ENCODE peak calls at places on chromosomes 4 and X, in seven cellular contexts. S, H, D, F, M, J and Z are unnamed samples.

GRCh38 chr4:38125816-38126215 is 165.6 kb downstream of the PTTG2 start:
- DNase-seq in S (no peak), H (no peak), D (no peak), F (no peak), M (no peak), J (no peak), Z (no peak)

GRCh38 chrX:129843209-129843458 is 552 bp downstream of the ZDHHC9 start:
- DNase-seq in S (no peak), H (no peak), D (no peak), F (no peak), M (no peak), J (no peak), Z (no peak)

GRCh38 chr4:72295966-72296557 is 264.3 kb downstream of the NPFFR2 start:
- DNase-seq in S (no peak), H (no peak), D (no peak), F (no peak), M (no peak), J (peak; percentile 31), Z (peak; percentile 40)

GRCh38 chr4:38861791-38862190 is 5.2 kb upstream of the TLR6 start:
- DNase-seq in S (no peak), H (no peak), D (no peak), F (no peak), M (no peak), J (no peak), Z (no peak)

GRCh38 chr4:113169368-113169767 is 119.9 kb downstream of the ANK2 start:
- DNase-seq in S (no peak), H (no peak), D (no peak), F (no peak), M (no peak), J (peak; percentile 18), Z (no peak)

GRCh38 chr4:121180558-121180957 is 16.4 kb upstream of the TNIP3 start:
- DNase-seq in S (no peak), H (no peak), D (no peak), F (no peak), M (no peak), J (no peak), Z (no peak)

GRCh38 chr4:110184791-110185155 is 13.6 kb downstream of the ELOVL6 start:
- DNase-seq in S (no peak), H (no peak), D (no peak), F (no peak), M (no peak), J (no peak), Z (no peak)

GRCh38 chrX:65253817-65254216 is 277.6 kb upstream of the ZC4H2 start:
- DNase-seq in S (no peak), H (no peak), D (no peak), F (no peak), M (no peak), J (no peak), Z (no peak)

GRCh38 chr4:7296661-7297335 is 104.5 kb downstream of the SORCS2 start:
- DNase-seq in S (no peak), H (no peak), D (no peak), F (no peak), M (no peak), J (no peak), Z (no peak)

GRCh38 chr4:129240816-129241215 is 144.9 kb downstream of the C4orf33 start:
- DNase-seq in S (no peak), H (no peak), D (no peak), F (no peak), M (no peak), J (no peak), Z (no peak)

GRCh38 chrX:78130396-78130795 is 9.1 kb downstream of the TAF9B start:
- DNase-seq in S (no peak), H (no peak), D (no peak), F (no peak), M (no peak), J (no peak), Z (no peak)

GRCh38 chr4:99665981-99666380 is 8.4 kb upstream of the C4orf54 start:
- DNase-seq in S (no peak), H (no peak), D (no peak), F (no peak), M (no peak), J (no peak), Z (no peak)
- H3K27ac ChIP-seq in S (no peak overlapping the region), H (no peak overlapping the region), D (no peak overlapping the region), F (no peak overlapping the region), M (no peak overlapping the region), J (no peak overlapping the region), Z (no peak overlapping the region)

GRCh38 chrX:40153335-40154221 is 55.8 kb upstream of the BCOR start:
- DNase-seq in S (peak; percentile 65), H (no peak), D (peak; percentile 70), F (peak; percentile 54), M (peak; percentile 71), J (peak; percentile 41), Z (no peak)

GRCh38 chrX:40154229-40154852 is 56.6 kb upstream of the BCOR start:
- DNase-seq in S (no peak), H (no peak), D (peak; percentile 74), F (no peak), M (peak; percentile 25), J (peak; percentile 57), Z (no peak)

GRCh38 chrX:40156472-40157227 is 58.9 kb upstream of the BCOR start:
- DNase-seq in S (no peak), H (no peak), D (no peak), F (no peak), M (no peak), J (no peak), Z (no peak)

GRCh38 chrX:40155617-40156471 is 58.1 kb upstream of the BCOR start:
- DNase-seq in S (no peak), H (no peak), D (no peak), F (no peak), M (peak; percentile 30), J (peak; percentile 43), Z (no peak)

GRCh38 chrX:40154853-40155616 is 57.3 kb upstream of the BCOR start:
- DNase-seq in S (peak; percentile 76), H (no peak), D (peak; percentile 84), F (peak; percentile 81), M (peak; percentile 61), J (peak; percentile 74), Z (no peak)
- H3K4me1 ChIP-seq in S (peaks cover 14% of the 10 kb centered on the region), H (no peaks in the 10 kb centered on the region), D (peaks cover 12% of the 10 kb centered on the region), F (no peaks in the 10 kb centered on the region), M (peaks cover 3% of the 10 kb centered on the region), J (peaks cover 23% of the 10 kb centered on the region), Z (no peaks in the 10 kb centered on the region)

GRCh38 chr4:2965262-2965661 is 1.9 kb downstream of the GRK4 start:
- DNase-seq in S (no peak), H (no peak), D (no peak), F (no peak), M (no peak), J (no peak), Z (no peak)

GRCh38 chr4:2962099-2962455 is 1.1 kb downstream of the NOP14 start:
- DNase-seq in S (no peak), H (no peak), D (no peak), F (no peak), M (peak; percentile 24), J (no peak), Z (no peak)

GRCh38 chr4:2962614-2963184 is 507 bp downstream of the NOP14 start:
- DNase-seq in S (peak; percentile 68), H (no peak), D (no peak), F (peak; percentile 36), M (peak; percentile 60), J (peak; percentile 52), Z (peak; percentile 48)

GRCh38 chr4:2964077-2964471 is 703 bp downstream of the GRK4 start:
- DNase-seq in S (no peak), H (no peak), D (no peak), F (no peak), M (no peak), J (no peak), Z (no peak)

DNA sequence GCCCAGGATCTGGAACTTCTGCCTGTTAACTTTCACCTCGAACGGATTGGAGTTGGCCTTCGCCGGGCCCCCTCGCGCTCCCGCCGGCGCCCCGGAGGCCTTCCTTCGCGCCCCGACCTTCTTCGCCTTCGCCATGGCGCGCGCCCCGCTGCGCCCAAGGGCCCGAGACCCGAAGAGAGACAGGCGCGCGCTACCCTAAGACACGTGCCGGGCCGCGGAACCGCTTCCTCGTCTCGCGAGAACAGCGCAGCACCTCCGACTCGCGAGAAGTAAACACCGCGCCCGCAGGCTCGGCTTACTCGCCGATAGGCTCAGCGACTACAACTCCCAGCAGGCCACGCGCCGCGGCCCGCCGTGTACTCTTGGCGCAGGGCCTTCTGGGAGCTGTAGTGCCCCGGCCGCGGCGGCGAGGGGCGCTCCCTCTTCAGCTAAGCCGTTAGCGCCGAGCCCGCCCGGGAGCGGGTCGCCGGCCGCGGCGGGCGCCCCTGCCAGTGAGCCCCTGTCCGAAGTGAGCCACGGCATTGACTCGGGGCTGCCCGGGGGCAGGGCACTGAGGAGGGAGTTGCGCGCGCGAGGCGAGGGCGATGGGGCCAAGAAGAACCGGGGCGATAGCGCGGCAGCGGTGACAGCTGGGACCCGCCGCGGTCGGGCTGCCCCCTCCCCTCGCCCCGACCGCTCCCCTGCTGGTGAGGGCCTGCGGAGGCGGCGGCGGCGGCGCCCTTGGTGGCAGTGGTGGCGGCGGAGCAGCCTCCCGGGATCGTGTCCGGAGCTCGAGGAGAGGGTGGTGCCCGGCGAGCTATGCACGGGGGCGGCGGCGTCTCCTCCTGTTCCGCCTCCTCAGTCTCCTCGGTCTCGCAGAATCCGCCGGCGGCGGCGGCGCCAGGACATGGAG is at the start of the genes GRK4 and NOP14:
- DNase-seq in S (peak; percentile 100), H (peak; percentile 88), D (peak; percentile 99), F (peak; percentile 99), M (peak; percentile 98), J (peak; percentile 97), Z (peak; percentile 93)
- TF ChIP-seq CTCF in S (peak; percentile 51), H (no peak), D (peak; percentile 43), F (no peak), M (no peak), J (no peak), Z (peak; percentile 65)

GRCh38 chrX:132022115-132022862 is 813 bp upstream of the STK26 start:
- DNase-seq in S (no peak), H (no peak), D (peak; percentile 34), F (no peak), M (peak; percentile 17), J (peak; percentile 10), Z (peak; percentile 45)

GRCh38 chrX:132022863-132023116 is 312 bp upstream of the STK26 start:
- DNase-seq in S (no peak), H (no peak), D (no peak), F (no peak), M (no peak), J (no peak), Z (no peak)

GRCh38 chrX:132015875-132016274 is 7.2 kb upstream of the STK26 start:
- DNase-seq in S (no peak), H (no peak), D (no peak), F (no peak), M (no peak), J (no peak), Z (no peak)

GRCh38 chrX:132016628-132017430 is 6.3 kb upstream of the STK26 start:
- DNase-seq in S (no peak), H (no peak), D (no peak), F (no peak), M (no peak), J (no peak), Z (no peak)

DNA sequence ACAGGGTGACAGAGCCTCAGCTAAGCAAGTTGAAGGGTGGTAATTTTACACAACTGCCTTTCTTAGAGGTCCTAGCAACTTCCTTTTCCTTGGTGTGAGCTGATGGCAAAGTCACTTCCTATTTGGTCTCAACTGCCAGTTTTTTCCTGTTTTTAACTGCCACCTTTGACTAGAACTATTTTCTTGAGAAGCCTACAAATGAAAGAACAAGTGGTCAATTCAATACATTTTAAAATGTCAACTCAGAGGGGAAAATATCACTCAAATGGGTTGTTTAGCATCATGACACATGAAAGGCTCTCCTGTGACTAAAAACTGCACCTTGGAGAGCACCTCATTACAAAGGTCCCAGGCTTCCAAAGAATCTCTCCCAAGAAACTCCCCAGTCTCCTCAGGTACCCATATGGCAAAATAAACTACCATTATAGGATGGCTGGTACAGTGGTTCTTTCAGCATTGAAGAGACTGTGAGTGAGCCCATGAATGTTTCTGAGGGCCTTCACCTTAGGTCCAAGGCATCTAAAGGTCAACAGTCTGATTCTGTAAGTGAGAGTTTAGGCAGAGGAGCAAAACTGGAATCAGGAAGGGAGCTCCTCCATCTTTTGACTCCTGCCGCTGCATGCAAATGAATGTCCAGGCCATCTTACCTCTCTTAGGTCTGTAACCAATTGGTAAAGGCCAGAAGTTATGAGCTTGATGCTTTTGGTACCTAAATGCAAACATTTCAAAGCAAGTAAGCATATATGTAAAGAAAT is 5.5 kb upstream of the STK26 start:
- DNase-seq in S (no peak), H (no peak), D (no peak), F (no peak), M (no peak), J (no peak), Z (no peak)
- H3K27ac ChIP-seq in S (no peak overlapping the region), H (no peak overlapping the region), D (no peak overlapping the region), F (no peak overlapping the region), M (no peak overlapping the region), J (no peak overlapping the region), Z (no peak overlapping the region)